ENCODE peak calls at places on chromosomes 3 and 15, in seven cellular contexts. U is adrenal gland, T is A549, X is right atrium auricular region, N is colonic mucosa, J is kidney, L is mesenchymal stem cell. C is an unnamed sample.

GRCh38 chr15:72536506-72536905 is 62.4 kb downstream of the ARIH1 start:
- DNase-seq in X (no peak), L (no peak), U (no peak), J (no peak), T (no peak), N (no peak), C (no peak)

GRCh38 chr15:82048809-82049208 is 3.0 kb upstream of the MEX3B start:
- DNase-seq in N (no peak), T (no peak), U (no peak), J (no peak), L (no peak), X (no peak), C (no peak)

GRCh38 chr3:37620071-37620635 is 241.5 kb upstream of the CTDSPL start:
- DNase-seq in U (no peak), L (no peak), N (no peak), T (no peak), J (no peak), X (no peak), C (no peak)

GRCh38 chr3:15256861-15257341 is 50.9 kb downstream of the CAPN7 start:
- DNase-seq in L (no peak), U (no peak), J (no peak), X (peak; percentile 58), T (no peak), N (no peak), C (no peak)

GRCh38 chr3:38349684-38350359 is 3.2 kb downstream of the XYLB start:
- DNase-seq in X (no peak), L (no peak), N (no peak), U (peak; percentile 36), J (no peak), T (no peak), C (no peak)

GRCh38 chr3:126166009-126166408 is 14.4 kb downstream of the ALDH1L1 start:
- DNase-seq in J (no peak), X (no peak), L (no peak), N (peak; percentile 41), T (no peak), U (no peak), C (no peak)

GRCh38 chr15:42364529-42364928 is 5.2 kb downstream of the CAPN3 start:
- DNase-seq in X (no peak), J (no peak), N (peak; percentile 27), U (peak; percentile 68), L (no peak), T (no peak), C (no peak)

GRCh38 chr15:64912926-64913325 is 1.2 kb downstream of the ANKDD1A start:
- DNase-seq in T (no peak), J (peak; percentile 48), X (no peak), N (no peak), L (no peak), U (no peak), C (no peak)

GRCh38 chr15:93331545-93332117 is 242.6 kb upstream of the RGMA start:
- DNase-seq in T (no peak), N (no peak), X (no peak), L (no peak), J (no peak), U (no peak), C (no peak)

GRCh38 chr3:123713211-123713610 is 128.4 kb upstream of the HACD2 start:
- DNase-seq in L (no peak), J (no peak), T (no peak), X (no peak), U (no peak), N (no peak), C (no peak)

GRCh38 chr3:123720638-123721037 is 135.8 kb upstream of the HACD2 start:
- DNase-seq in U (no peak), N (no peak), T (no peak), X (no peak), L (no peak), J (no peak), C (no peak)

GRCh38 chr3:123712077-123712860 is 127.4 kb upstream of the HACD2 start:
- DNase-seq in N (no peak), U (no peak), J (no peak), L (peak; percentile 47), T (no peak), X (no peak), C (no peak)

GRCh38 chr3:123719785-123720531 is 135.1 kb upstream of the HACD2 start:
- DNase-seq in T (no peak), X (peak; percentile 66), N (no peak), U (no peak), J (no peak), L (no peak), C (no peak)

DNA sequence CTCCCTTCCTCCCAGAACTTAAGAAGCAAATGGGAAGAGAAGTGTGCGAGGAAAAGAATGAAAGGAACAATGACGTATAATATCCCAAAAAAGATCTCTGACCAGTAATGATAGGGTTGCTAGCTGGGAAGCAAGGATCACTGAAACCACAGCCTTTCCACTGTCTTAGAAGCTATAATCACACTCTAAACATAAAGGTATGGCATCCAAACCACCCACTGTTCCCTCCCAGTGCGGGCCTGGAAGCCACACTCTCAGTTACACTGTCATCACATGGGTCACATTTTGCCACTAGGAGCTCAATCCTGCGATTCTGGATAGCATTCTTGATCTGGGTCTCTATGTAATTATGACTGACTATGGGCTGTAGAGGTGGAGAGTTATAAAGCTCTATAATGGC is 131.6 kb upstream of the HACD2 start:
- DNase-seq in U (no peak), L (no peak), X (no peak), T (no peak), N (no peak), J (no peak), C (no peak)
- H3K4me1 ChIP-seq in U (no peaks in the 10 kb centered on the region), L (peaks cover 24% of the 10 kb centered on the region), X (peaks cover 35% of the 10 kb centered on the region), T (peaks cover 5% of the 10 kb centered on the region), N (no peaks in the 10 kb centered on the region), J (peaks cover 10% of the 10 kb centered on the region), C (no peaks in the 10 kb centered on the region)

DNA sequence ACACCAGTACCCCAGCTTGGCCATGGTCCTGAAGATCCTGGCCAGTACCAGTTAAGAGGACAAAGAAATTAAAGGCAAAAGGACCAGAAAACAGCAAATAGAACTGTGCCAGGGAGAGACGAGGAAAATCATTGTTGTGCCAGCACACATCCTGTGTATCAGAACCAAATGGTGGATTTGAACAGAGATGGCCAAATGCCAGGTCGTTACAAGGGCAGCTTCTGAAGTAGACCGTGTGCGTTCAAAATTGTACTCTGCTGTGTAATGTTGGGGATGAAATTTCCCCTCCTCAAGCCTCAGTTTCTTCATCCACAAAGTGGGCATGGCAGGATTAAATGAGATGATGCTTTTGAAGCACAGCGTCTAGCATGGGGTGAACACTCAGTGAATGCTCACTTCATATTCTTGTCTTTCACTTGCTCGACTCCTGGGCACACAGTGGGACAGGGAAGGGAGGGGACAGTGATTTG is 43.1 kb upstream of the CTSH start:
- DNase-seq in L (no peak), T (no peak), J (no peak), N (no peak), X (no peak), U (peak; percentile 46), C (no peak)
- H3K27ac ChIP-seq in L (peak overlapping the region; percentile 89), T (peak overlapping the region; percentile 90), J (peak overlapping the region; percentile 90), N (peak overlapping the region; percentile 56), X (peak overlapping the region; percentile 29), U (peak overlapping the region; percentile 73), C (peak overlapping the region; percentile 85)

DNA sequence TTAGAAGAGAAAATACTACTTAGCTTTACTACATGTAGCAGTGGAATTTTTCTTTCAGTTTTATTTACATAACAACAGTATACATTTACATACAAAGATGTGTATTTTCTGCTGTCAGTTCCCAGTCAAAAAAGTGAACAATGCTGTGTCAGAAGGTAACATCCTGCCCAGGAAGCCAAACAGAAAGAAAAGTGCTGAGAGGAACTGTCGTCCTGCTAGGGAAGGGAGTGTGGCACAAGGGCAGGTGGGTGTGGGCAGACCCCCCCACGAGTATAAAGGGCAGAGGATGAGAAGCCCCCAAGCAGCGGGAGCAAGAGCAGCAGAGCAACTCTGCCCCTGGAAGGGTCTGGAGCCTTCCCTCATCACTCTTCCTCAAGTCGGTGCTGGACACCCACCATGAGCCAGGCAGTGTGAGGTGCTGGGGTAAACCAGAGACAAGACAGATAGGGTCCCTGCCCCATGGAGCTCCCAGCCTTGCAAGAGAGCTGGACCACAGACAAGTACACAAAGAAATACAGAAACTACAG is 39.7 kb downstream of the TBC1D2B start:
- DNase-seq in J (no peak), N (peak; percentile 17), X (no peak), L (no peak), U (no peak), T (no peak), C (no peak)
- H3K4me3 ChIP-seq in J (no peak overlapping the region), N (no peak overlapping the region), X (no peak overlapping the region), L (no peak overlapping the region), U (no peak overlapping the region), T (no peak overlapping the region), C (no peak overlapping the region)

DNA sequence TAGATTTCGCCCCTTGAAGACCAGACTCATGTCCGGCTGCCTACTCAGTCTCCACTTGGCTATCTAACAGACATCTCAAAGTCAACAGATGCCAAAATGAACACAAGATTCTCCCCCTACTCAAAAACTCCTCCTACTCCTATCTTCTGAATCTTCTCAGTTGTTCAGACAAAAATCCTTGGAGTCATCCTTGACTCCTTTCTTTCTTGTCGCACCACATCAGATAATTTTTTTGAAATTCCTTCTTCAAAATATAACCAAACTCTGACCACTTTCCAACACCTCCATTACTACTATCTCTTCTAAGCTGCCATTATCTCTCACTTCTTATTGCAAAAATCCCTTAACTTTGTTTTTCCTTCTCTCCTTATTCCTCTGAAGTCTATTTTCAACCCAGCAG is 141.9 kb upstream of the SLC7A14 start:
- DNase-seq in N (no peak), U (no peak), X (no peak), L (no peak), J (no peak), T (no peak), C (no peak)
- H3K4me1 ChIP-seq in N (no peaks in the 10 kb centered on the region), U (peaks cover 10% of the 10 kb centered on the region), X (no peaks in the 10 kb centered on the region), L (peaks cover 9% of the 10 kb centered on the region), J (no peaks in the 10 kb centered on the region), T (peaks cover 20% of the 10 kb centered on the region), C (no peaks in the 10 kb centered on the region)

C was measured in lung.